ENCODE peak calls at places on chromosomes 2 and 18, in six cellular contexts. One of them, this sample, is unnamed.

GRCh38 chr2:111946294-111947114 is 48.1 kb downstream of the MERTK start:
- DNase-seq in left lung: no peak
- DNase-seq in HepG2: peak; percentile 70
- DNase-seq in stomach: peak; percentile 80
- DNase-seq in progenitor cell of endocrine pancreas: no peak
- DNase-seq in AG10803: peak; percentile 93
- DNase-seq in this sample: no peak

GRCh38 chr2:181393472-181393871 is 63.7 kb upstream of the ITGA4 start:
- DNase-seq in left lung: no peak
- DNase-seq in HepG2: peak; percentile 18
- DNase-seq in stomach: no peak
- DNase-seq in progenitor cell of endocrine pancreas: no peak
- DNase-seq in AG10803: peak; percentile 62
- DNase-seq in this sample: peak; percentile 51

GRCh38 chr2:23183733-23184132 is 201.2 kb upstream of the KLHL29 start:
- DNase-seq in left lung: no peak
- DNase-seq in HepG2: no peak
- DNase-seq in stomach: no peak
- DNase-seq in progenitor cell of endocrine pancreas: no peak
- DNase-seq in AG10803: no peak
- DNase-seq in this sample: no peak

GRCh38 chr2:235024191-235024611 is 72.4 kb downstream of the SH3BP4 start:
- DNase-seq in left lung: no peak
- DNase-seq in HepG2: no peak
- DNase-seq in stomach: no peak
- DNase-seq in progenitor cell of endocrine pancreas: no peak
- DNase-seq in AG10803: peak; percentile 66
- DNase-seq in this sample: no peak

GRCh38 chr2:165219491-165219890 is 15.6 kb upstream of the SCN3A start:
- DNase-seq in left lung: no peak
- DNase-seq in HepG2: no peak
- DNase-seq in stomach: no peak
- DNase-seq in progenitor cell of endocrine pancreas: no peak
- DNase-seq in AG10803: peak; percentile 1
- DNase-seq in this sample: no peak

GRCh38 chr18:8684577-8684976 is 20.8 kb upstream of the MTCL1 start:
- DNase-seq in left lung: no peak
- DNase-seq in HepG2: no peak
- DNase-seq in stomach: no peak
- DNase-seq in progenitor cell of endocrine pancreas: no peak
- DNase-seq in AG10803: no peak
- DNase-seq in this sample: no peak

GRCh38 chr2:138424436-138425140 is 77.0 kb upstream of the SPOPL start:
- DNase-seq in left lung: no peak
- DNase-seq in HepG2: no peak
- DNase-seq in stomach: no peak
- DNase-seq in progenitor cell of endocrine pancreas: no peak
- DNase-seq in AG10803: no peak
- DNase-seq in this sample: no peak

GRCh38 chr2:170878505-170878904 is 50.5 kb upstream of the GORASP2 start:
- DNase-seq in left lung: no peak
- DNase-seq in HepG2: peak; percentile 10
- DNase-seq in stomach: no peak
- DNase-seq in progenitor cell of endocrine pancreas: no peak
- DNase-seq in AG10803: no peak
- DNase-seq in this sample: peak; percentile 35

GRCh38 chr2:1887915-1888314 is 143.6 kb upstream of the PXDN start:
- DNase-seq in left lung: no peak
- DNase-seq in HepG2: no peak
- DNase-seq in stomach: no peak
- DNase-seq in progenitor cell of endocrine pancreas: no peak
- DNase-seq in AG10803: peak; percentile 8
- DNase-seq in this sample: no peak
- TF ChIP-seq CTCF in left lung: no peak
- TF ChIP-seq CTCF in HepG2: peak; percentile 42
- TF ChIP-seq CTCF in stomach: no peak
- TF ChIP-seq CTCF in progenitor cell of endocrine pancreas: peak; percentile 41
- TF ChIP-seq CTCF in AG10803: peak; percentile 50
- TF ChIP-seq CTCF in this sample: peak; percentile 7

GRCh38 chr2:174705321-174705720 is 59.0 kb downstream of the CHRNA1 start:
- DNase-seq in left lung: no peak
- DNase-seq in HepG2: no peak
- DNase-seq in stomach: no peak
- DNase-seq in progenitor cell of endocrine pancreas: no peak
- DNase-seq in AG10803: no peak
- DNase-seq in this sample: no peak
- TF ChIP-seq CTCF in left lung: no peak
- TF ChIP-seq CTCF in HepG2: no peak
- TF ChIP-seq CTCF in stomach: no peak
- TF ChIP-seq CTCF in progenitor cell of endocrine pancreas: no peak
- TF ChIP-seq CTCF in AG10803: no peak
- TF ChIP-seq CTCF in this sample: no peak

DNA sequence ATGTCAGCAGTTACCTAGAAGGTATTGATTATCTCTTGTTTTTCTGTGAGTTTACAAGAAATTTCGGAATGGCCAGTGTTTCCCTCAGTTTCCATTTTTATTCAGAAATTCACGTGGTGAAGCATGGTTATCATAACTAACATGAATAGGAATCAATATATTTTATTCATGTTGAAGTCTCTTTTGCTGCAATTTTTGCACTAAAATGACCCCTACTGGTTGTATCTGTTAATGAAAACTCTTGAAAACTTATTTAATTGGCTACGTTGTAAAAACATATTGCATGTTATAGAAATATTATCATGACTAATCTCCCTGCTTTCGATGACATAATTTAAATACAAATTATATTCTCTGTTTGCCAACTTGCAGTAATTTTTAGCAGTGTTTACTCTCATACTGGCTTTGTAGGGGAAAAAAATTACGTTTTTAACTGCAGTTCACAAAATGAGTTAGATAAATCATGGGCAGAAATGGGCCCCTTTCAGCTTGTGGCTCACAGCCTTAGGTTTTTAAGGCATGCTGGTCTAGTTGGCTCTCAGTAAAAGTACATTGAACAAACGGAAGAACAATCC is 3.5 kb downstream of the CRIM1 start:
- DNase-seq in left lung: no peak
- DNase-seq in HepG2: no peak
- DNase-seq in stomach: no peak
- DNase-seq in progenitor cell of endocrine pancreas: no peak
- DNase-seq in AG10803: no peak
- DNase-seq in this sample: no peak
- TF ChIP-seq CTCF in left lung: no peak
- TF ChIP-seq CTCF in HepG2: peak; percentile 23
- TF ChIP-seq CTCF in stomach: no peak
- TF ChIP-seq CTCF in progenitor cell of endocrine pancreas: peak; percentile 54
- TF ChIP-seq CTCF in AG10803: peak; percentile 56
- TF ChIP-seq CTCF in this sample: no peak

DNA sequence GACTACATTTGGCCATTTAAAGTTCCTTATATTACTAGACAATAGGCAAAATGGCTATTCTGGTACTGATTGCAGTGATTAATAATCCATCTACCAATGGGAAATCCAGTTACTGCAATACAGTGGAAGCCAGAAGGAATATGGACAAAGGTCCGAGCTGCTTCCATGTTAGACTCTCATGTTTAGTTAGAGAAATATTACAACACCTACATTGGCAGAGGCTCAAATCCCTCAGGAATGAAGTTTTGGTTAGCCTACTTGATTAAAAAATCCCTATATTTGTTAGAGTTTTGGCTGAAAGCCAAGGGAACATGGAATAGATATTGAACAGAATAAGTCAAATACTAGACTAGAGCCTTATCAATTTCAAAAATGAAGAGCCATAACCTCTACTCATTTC is 48.5 kb downstream of the ARL6IP6 start:
- DNase-seq in left lung: no peak
- DNase-seq in HepG2: no peak
- DNase-seq in stomach: no peak
- DNase-seq in progenitor cell of endocrine pancreas: no peak
- DNase-seq in AG10803: peak; percentile 52
- DNase-seq in this sample: no peak
- TF ChIP-seq CTCF in left lung: no peak
- TF ChIP-seq CTCF in HepG2: no peak
- TF ChIP-seq CTCF in stomach: no peak
- TF ChIP-seq CTCF in progenitor cell of endocrine pancreas: no peak
- TF ChIP-seq CTCF in AG10803: no peak
- TF ChIP-seq CTCF in this sample: no peak

GRCh38 chr2:26785431-26786206 is at the start of gene CENPA:
- DNase-seq in left lung: peak; percentile 97
- DNase-seq in HepG2: peak; percentile 100
- DNase-seq in stomach: peak; percentile 98
- DNase-seq in progenitor cell of endocrine pancreas: peak; percentile 91
- DNase-seq in AG10803: peak; percentile 100
- DNase-seq in this sample: peak; percentile 99
- TF ChIP-seq CTCF in left lung: peak; percentile 58
- TF ChIP-seq CTCF in HepG2: peak; percentile 26
- TF ChIP-seq CTCF in stomach: no peak
- TF ChIP-seq CTCF in progenitor cell of endocrine pancreas: peak; percentile 25
- TF ChIP-seq CTCF in AG10803: peak; percentile 6
- TF ChIP-seq CTCF in this sample: no peak

DNA sequence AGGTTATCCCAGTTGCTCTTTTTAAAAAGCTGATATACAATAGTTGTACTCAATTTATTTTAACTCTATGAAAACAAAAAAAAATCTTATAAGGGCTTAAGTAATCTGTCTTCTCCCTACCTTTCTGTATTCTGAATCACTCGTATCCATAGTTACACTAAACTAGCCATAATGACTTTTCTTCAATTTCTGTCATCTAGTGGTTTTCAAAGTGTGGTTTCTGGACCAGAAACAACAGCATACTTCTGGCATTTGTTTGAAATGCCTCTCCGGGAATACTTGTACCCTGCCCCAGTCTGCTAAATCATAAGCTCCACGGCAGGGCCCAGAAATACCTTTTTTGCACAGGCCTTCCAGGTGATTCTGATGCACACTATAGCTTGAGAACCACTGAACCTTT is 253.6 kb downstream of the LRRTM4 start:
- DNase-seq in left lung: no peak
- DNase-seq in HepG2: no peak
- DNase-seq in stomach: no peak
- DNase-seq in progenitor cell of endocrine pancreas: no peak
- DNase-seq in AG10803: no peak
- DNase-seq in this sample: no peak
- TF ChIP-seq CTCF in left lung: no peak
- TF ChIP-seq CTCF in HepG2: no peak
- TF ChIP-seq CTCF in stomach: no peak
- TF ChIP-seq CTCF in progenitor cell of endocrine pancreas: no peak
- TF ChIP-seq CTCF in AG10803: no peak
- TF ChIP-seq CTCF in this sample: no peak

GRCh38 chr18:46856975-46857374 is 60.3 kb downstream of the PIAS2 start:
- DNase-seq in left lung: no peak
- DNase-seq in HepG2: no peak
- DNase-seq in stomach: no peak
- DNase-seq in progenitor cell of endocrine pancreas: no peak
- DNase-seq in AG10803: peak; percentile 9
- DNase-seq in this sample: peak; percentile 27
- TF ChIP-seq CTCF in left lung: no peak
- TF ChIP-seq CTCF in HepG2: peak; percentile 8
- TF ChIP-seq CTCF in stomach: no peak
- TF ChIP-seq CTCF in progenitor cell of endocrine pancreas: no peak
- TF ChIP-seq CTCF in AG10803: no peak
- TF ChIP-seq CTCF in this sample: no peak

GRCh38 chr2:34012728-34013302 is 413.7 kb upstream of the FAM98A start:
- DNase-seq in left lung: peak; percentile 41
- DNase-seq in HepG2: peak; percentile 53
- DNase-seq in stomach: peak; percentile 60
- DNase-seq in progenitor cell of endocrine pancreas: peak; percentile 58
- DNase-seq in AG10803: no peak
- DNase-seq in this sample: peak; percentile 32
- TF ChIP-seq CTCF in left lung: peak; percentile 68
- TF ChIP-seq CTCF in HepG2: peak; percentile 85
- TF ChIP-seq CTCF in stomach: no peak
- TF ChIP-seq CTCF in progenitor cell of endocrine pancreas: peak; percentile 88
- TF ChIP-seq CTCF in AG10803: peak; percentile 22
- TF ChIP-seq CTCF in this sample: peak; percentile 72

DNA sequence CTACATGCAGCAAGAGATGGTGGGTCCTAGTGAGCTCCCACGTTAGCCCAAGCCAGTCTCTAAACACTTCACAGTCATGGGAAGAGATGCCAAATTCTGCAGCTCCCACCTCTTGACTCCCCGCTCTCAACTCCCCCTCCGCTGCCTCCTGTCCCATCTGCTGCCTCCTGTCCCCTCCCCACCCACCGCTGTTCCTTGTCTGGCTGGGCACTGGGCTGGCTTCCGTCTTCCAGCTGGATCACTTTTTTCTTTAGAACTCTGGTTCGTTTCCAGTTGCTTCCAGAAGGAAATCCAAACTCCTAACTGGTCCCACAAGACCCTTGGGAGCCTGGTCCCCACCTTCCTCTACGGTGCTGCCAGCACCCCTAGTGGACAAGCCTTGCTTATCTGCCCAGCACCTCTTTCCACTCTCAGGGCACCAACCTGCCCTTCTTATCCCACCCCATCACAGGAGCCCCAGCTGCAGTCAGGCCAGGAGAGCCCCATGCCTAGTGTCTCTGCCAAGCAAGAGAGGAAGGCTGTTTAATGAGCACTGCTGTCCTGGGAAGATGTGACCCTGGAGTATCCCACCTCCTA is 12.1 kb upstream of the TWIST2 start:
- DNase-seq in left lung: no peak
- DNase-seq in HepG2: no peak
- DNase-seq in stomach: no peak
- DNase-seq in progenitor cell of endocrine pancreas: no peak
- DNase-seq in AG10803: no peak
- DNase-seq in this sample: no peak
- TF ChIP-seq CTCF in left lung: no peak
- TF ChIP-seq CTCF in HepG2: peak; percentile 29
- TF ChIP-seq CTCF in stomach: no peak
- TF ChIP-seq CTCF in progenitor cell of endocrine pancreas: peak; percentile 37
- TF ChIP-seq CTCF in AG10803: peak; percentile 29
- TF ChIP-seq CTCF in this sample: no peak

GRCh38 chr2:174979996-174980395 is 25.2 kb downstream of the CHN1 start:
- DNase-seq in left lung: no peak
- DNase-seq in HepG2: no peak
- DNase-seq in stomach: no peak
- DNase-seq in progenitor cell of endocrine pancreas: no peak
- DNase-seq in AG10803: no peak
- DNase-seq in this sample: no peak

GRCh38 chr2:174984561-174984960 is 20.6 kb downstream of the CHN1 start:
- DNase-seq in left lung: no peak
- DNase-seq in HepG2: no peak
- DNase-seq in stomach: no peak
- DNase-seq in progenitor cell of endocrine pancreas: no peak
- DNase-seq in AG10803: no peak
- DNase-seq in this sample: no peak

GRCh38 chr2:174981336-174981735 is 23.8 kb downstream of the CHN1 start:
- DNase-seq in left lung: no peak
- DNase-seq in HepG2: no peak
- DNase-seq in stomach: no peak
- DNase-seq in progenitor cell of endocrine pancreas: no peak
- DNase-seq in AG10803: peak; percentile 53
- DNase-seq in this sample: no peak

DNA sequence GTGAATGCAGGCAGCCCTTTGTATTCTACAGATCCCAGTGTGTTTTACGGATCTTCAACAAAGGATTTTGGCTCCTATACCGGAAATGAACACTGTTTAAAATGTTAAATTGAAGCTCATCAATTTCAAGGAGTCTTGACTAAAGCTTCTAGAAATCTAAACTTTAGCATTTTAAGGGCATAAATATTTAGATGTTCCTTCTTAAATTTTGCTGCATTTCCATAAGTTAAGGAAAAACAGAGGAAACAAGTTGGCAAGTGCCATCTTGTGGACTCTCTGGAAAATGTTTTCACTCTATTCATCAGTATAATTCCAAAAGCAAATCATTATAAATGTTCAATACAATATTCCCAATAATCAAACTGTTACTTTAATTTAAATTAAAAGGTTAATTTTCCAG is 19.6 kb downstream of the CHN1 start:
- DNase-seq in left lung: no peak
- DNase-seq in HepG2: peak; percentile 14
- DNase-seq in stomach: no peak
- DNase-seq in progenitor cell of endocrine pancreas: no peak
- DNase-seq in AG10803: peak; percentile 60
- DNase-seq in this sample: no peak
- TF ChIP-seq CTCF in left lung: peak; percentile 25
- TF ChIP-seq CTCF in HepG2: peak; percentile 50
- TF ChIP-seq CTCF in stomach: no peak
- TF ChIP-seq CTCF in progenitor cell of endocrine pancreas: peak; percentile 56
- TF ChIP-seq CTCF in AG10803: peak; percentile 73
- TF ChIP-seq CTCF in this sample: no peak